ENCODE peak calls at places on chromosomes 1 and 21, in eight cellular contexts. X, O, D, H, E, Y, M and K are unnamed samples.

GRCh38 chr1:39405358-39405757 is 86.1 kb upstream of the BMP8A start:
- DNase-seq in X (no peak), O (no peak), D (no peak), H (no peak), E (no peak), Y (no peak), M (no peak), K (peak)

GRCh38 chr1:162755306-162755705 is 35.2 kb upstream of the HSD17B7 start:
- DNase-seq in X (no peak), O (no peak), D (no peak), H (no peak), E (no peak), Y (no peak), M (no peak), K (no peak)

GRCh38 chr21:38171723-38172344 is 85.0 kb upstream of the KCNJ15 start:
- DNase-seq in X (no peak), O (no peak), D (no peak), H (no peak), E (no peak), Y (peak), M (no peak), K (peak)

GRCh38 chr1:226809785-226810571 is 60.4 kb upstream of the PSEN2 start:
- DNase-seq in X (no peak), O (no peak), D (no peak), H (no peak), E (no peak), Y (peak), M (no peak), K (peak)

GRCh38 chr1:78054559-78054958 is 8.8 kb downstream of the GIPC2 start:
- DNase-seq in X (no peak), O (no peak), D (no peak), H (no peak), E (no peak), Y (no peak), M (no peak), K (no peak)

GRCh38 chr1:50976111-50976889 is 6.3 kb downstream of the CDKN2C start:
- DNase-seq in X (no peak), O (no peak), D (no peak), H (no peak), E (no peak), Y (no peak), M (no peak), K (peak)

GRCh38 chr21:33019885-33020557 is 5.7 kb upstream of the OLIG2 start:
- DNase-seq in X (no peak), O (no peak), D (no peak), H (no peak), E (no peak), Y (no peak), M (no peak), K (no peak)

GRCh38 chr1:55571767-55572166 is 356.6 kb upstream of the USP24 start:
- DNase-seq in X (no peak), O (no peak), D (no peak), H (no peak), E (no peak), Y (peak), M (no peak), K (no peak)

GRCh38 chr21:20997633-20998455 is at the start of gene NCAM2:
- DNase-seq in X (peak), O (peak), D (peak), H (peak), E (peak), Y (peak), M (no peak), K (peak)

GRCh38 chr1:66996018-66996682 is 57.8 kb downstream of the SLC35D1 start:
- DNase-seq in X (peak), O (no peak), D (no peak), H (peak), E (peak), Y (peak), M (peak), K (peak)

GRCh38 chr1:226349081-226349480 is 40.1 kb upstream of the LIN9 start:
- DNase-seq in X (no peak), O (no peak), D (no peak), H (no peak), E (no peak), Y (no peak), M (no peak), K (no peak)

GRCh38 chr1:224543453-224543852 is 72.7 kb upstream of the CNIH3 start:
- DNase-seq in X (no peak), O (no peak), D (no peak), H (no peak), E (no peak), Y (no peak), M (no peak), K (no peak)

GRCh38 chr21:43919283-43919682 is 54.3 kb downstream of the AGPAT3 start:
- DNase-seq in X (no peak), O (no peak), D (no peak), H (no peak), E (no peak), Y (no peak), M (no peak), K (no peak)

GRCh38 chr21:43918385-43918947 is 53.4 kb downstream of the AGPAT3 start:
- DNase-seq in X (no peak), O (no peak), D (no peak), H (no peak), E (no peak), Y (no peak), M (no peak), K (no peak)

GRCh38 chr21:43916691-43917514 is 51.9 kb downstream of the AGPAT3 start:
- DNase-seq in X (no peak), O (no peak), D (no peak), H (no peak), E (no peak), Y (no peak), M (no peak), K (no peak)

GRCh38 chr21:43916076-43916475 is 51.1 kb downstream of the AGPAT3 start:
- DNase-seq in X (no peak), O (no peak), D (no peak), H (no peak), E (no peak), Y (no peak), M (no peak), K (no peak)

GRCh38 chr21:43917515-43918384 is 52.7 kb downstream of the AGPAT3 start:
- DNase-seq in X (no peak), O (no peak), D (no peak), H (no peak), E (peak), Y (no peak), M (peak), K (no peak)
- H3K4me3 ChIP-seq in X (no peak), O (no peak), D (peak), H (peak), E (no peak), Y (no peak), M (no peak), K (no peak)

GRCh38 chr1:107323765-107324164 is 182.9 kb downstream of the NTNG1 start:
- DNase-seq in X (no peak), O (no peak), D (no peak), H (no peak), E (no peak), Y (no peak), M (no peak), K (no peak)

GRCh38 chr1:107315652-107316051 is 174.8 kb downstream of the NTNG1 start:
- DNase-seq in X (no peak), O (no peak), D (no peak), H (no peak), E (no peak), Y (no peak), M (no peak), K (no peak)

DNA sequence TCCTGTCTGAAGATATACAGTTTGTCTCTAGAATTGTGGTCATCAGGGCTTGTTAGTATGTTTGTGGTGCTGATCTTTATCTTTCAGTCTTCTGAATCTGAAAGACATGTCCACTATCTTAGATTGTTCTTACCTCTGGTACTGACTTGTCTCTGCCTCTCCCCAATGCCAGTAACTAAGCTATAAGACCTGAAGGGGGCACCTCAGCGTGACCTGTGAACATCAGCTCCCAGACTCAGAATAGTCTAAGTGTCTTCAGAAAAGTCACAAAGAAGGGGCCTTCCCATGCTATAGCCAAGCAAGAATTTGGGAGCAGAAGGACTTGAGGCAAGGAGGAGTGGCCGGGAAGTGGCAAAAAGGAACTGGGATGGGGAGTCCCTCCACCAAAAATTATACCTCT is 178.1 kb downstream of the NTNG1 start:
- DNase-seq in X (no peak), O (no peak), D (no peak), H (no peak), E (no peak), Y (no peak), M (no peak), K (no peak)
- TF ChIP-seq CTCF in X (no peak), O (no peak), D (no peak), H (no peak), E (no peak), Y (no peak), M (no peak), K (no peak)

DNA sequence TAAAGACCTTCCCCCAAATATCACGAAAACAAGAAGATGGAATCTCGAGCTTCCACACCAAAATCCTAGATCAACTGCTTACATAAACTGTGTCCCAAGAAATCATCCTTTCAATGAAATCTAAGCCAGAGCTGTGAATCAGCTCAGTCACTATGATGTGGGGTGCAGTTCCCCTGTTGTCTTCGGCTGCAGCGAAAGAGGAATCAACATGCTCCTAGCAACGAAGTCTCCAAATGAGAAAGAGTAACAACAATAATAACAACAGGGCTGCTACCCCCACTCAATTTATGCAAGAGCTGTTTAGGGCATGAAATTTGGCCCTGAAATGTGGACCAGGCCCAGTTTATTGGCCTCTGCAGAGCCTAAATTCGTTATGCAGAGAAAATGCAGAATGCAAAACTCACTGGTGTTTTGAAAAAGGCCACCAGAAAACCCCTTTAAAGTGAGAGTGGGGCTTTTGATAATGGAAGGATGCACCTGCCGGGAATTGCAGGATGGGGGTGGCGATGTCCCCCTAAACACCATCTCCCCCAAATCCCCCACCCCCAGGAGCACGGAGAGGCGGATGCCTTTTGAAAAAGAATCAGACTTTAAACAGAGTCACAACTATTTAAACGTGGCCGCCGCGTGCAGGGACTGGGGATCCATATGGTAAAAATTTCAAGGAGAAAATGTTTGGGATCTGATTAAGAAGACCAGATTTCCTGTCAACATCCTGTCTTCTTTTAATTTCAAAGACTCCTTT is 2.0 kb downstream of the RUNX3 start:
- DNase-seq in X (no peak), O (no peak), D (no peak), H (no peak), E (no peak), Y (peak), M (no peak), K (peak)
- H3K4me3 ChIP-seq in X (no peak), O (peak), D (peak), H (peak), E (peak), Y (no peak), M (peak), K (no peak)

GRCh38 chr1:53725238-53725689 is 13.7 kb downstream of the GLIS1 start:
- DNase-seq in X (no peak), O (no peak), D (no peak), H (no peak), E (no peak), Y (peak), M (no peak), K (peak)
- TF ChIP-seq CTCF in X (no peak), O (no peak), D (no peak), H (no peak), E (no peak), Y (peak), M (peak), K (peak)

DNA sequence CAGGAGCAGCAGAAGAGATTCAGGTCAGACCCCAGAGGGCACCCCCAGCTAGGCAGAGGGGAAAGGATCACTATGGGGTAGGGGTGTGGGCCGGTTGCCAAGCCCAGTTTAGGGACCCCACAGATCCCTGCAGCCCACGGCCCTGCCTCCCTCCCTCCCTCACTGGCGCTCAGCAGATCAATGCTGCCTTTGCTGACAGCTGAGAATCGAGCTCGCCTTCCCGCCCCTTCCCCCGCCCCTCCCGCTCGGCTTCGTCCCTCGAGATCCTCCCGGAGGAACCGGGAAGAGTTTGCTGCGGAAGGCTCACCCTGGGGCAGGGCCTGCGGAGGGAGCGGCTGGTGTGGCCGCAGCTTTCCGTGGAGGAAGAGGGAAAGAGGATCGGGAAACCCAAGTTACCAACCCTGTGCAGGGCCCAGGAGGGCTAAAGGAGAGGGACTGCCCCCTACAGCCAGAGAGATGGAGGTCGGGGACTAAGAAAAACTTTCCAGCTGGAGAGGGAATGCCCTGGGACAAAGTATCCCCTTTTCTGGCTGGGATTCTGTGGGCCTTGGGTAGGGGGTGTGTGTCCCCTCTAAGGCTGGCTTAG is 1.1 kb upstream of the KCNQ4 start:
- DNase-seq in X (no peak), O (peak), D (no peak), H (no peak), E (peak), Y (peak), M (no peak), K (no peak)
- H3K4me3 ChIP-seq in X (peak), O (peak), D (peak), H (peak), E (no peak), Y (no peak), M (no peak), K (no peak)